ENCODE peak calls at places on chromosomes 13 and 19, in four cellular contexts. One of them, this sample, is unnamed.

GRCh38 chr19:13015361-13016231 is 20.3 kb downstream of the NFIX start:
- DNase-seq in kidney: no peak
- DNase-seq in stomach: no peak
- DNase-seq in dorsolateral prefrontal cortex: no peak
- DNase-seq in this sample: no peak

GRCh38 chr13:66689628-66690027 is 540.5 kb downstream of the PCDH9 start:
- DNase-seq in stomach: no peak
- DNase-seq in dorsolateral prefrontal cortex: no peak
- DNase-seq in kidney: no peak
- DNase-seq in this sample: no peak

GRCh38 chr19:9909251-9909650 is 27.1 kb downstream of the OLFM2 start:
- DNase-seq in stomach: no peak
- DNase-seq in kidney: no peak
- DNase-seq in dorsolateral prefrontal cortex: no peak
- DNase-seq in this sample: no peak

GRCh38 chr19:45919678-45920077 is 5.1 kb upstream of the NANOS2 start:
- DNase-seq in kidney: no peak
- DNase-seq in stomach: no peak
- DNase-seq in dorsolateral prefrontal cortex: no peak
- DNase-seq in this sample: no peak

GRCh38 chr13:41001695-41002094 is 17.4 kb downstream of the ELF1 start:
- DNase-seq in kidney: no peak
- DNase-seq in stomach: no peak
- DNase-seq in dorsolateral prefrontal cortex: no peak
- DNase-seq in this sample: no peak

GRCh38 chr13:41458187-41458938 is 1.0 kb downstream of the RGCC start:
- DNase-seq in kidney: peak
- DNase-seq in dorsolateral prefrontal cortex: no peak
- DNase-seq in stomach: peak
- DNase-seq in this sample: no peak

GRCh38 chr19:43594710-43595604 is 977 bp downstream of the IRGQ start:
- DNase-seq in dorsolateral prefrontal cortex: no peak
- DNase-seq in kidney: peak
- DNase-seq in stomach: peak
- DNase-seq in this sample: no peak

GRCh38 chr13:109784590-109785140 is 1.7 kb downstream of the IRS2 start:
- DNase-seq in dorsolateral prefrontal cortex: peak
- DNase-seq in kidney: peak
- DNase-seq in stomach: peak
- DNase-seq in this sample: no peak

GRCh38 chr19:16821081-16821480 is 8.1 kb upstream of the SIN3B start:
- DNase-seq in stomach: no peak
- DNase-seq in kidney: no peak
- DNase-seq in dorsolateral prefrontal cortex: no peak
- DNase-seq in this sample: no peak

DNA sequence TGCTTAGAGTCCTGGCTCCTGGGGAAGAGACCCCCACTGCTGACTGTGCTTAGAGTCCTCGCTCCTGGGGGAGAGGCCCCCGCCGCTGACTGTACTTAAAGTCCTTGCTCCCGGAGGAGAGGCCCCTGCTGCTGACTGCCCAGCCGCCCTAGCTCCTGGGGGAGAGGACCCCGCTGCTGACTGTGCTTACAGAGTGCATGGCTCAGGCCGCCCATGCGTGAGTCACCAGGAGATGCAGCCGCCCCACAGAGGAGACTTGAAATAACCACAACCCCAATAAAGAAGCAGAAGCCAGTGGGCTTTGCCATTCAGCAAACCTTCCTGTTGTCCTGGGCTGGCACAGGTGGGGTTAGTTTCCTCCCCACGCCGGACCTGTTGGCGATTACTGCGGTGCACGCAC is 79.2 kb upstream of the C13orf46 start:
- DNase-seq in dorsolateral prefrontal cortex: no peak
- DNase-seq in kidney: peak
- DNase-seq in stomach: no peak
- DNase-seq in this sample: no peak
- H3K4me3 ChIP-seq in dorsolateral prefrontal cortex: no peak
- H3K4me3 ChIP-seq in kidney: no peak
- H3K4me3 ChIP-seq in stomach: no peak
- H3K4me3 ChIP-seq in this sample: no peak

DNA sequence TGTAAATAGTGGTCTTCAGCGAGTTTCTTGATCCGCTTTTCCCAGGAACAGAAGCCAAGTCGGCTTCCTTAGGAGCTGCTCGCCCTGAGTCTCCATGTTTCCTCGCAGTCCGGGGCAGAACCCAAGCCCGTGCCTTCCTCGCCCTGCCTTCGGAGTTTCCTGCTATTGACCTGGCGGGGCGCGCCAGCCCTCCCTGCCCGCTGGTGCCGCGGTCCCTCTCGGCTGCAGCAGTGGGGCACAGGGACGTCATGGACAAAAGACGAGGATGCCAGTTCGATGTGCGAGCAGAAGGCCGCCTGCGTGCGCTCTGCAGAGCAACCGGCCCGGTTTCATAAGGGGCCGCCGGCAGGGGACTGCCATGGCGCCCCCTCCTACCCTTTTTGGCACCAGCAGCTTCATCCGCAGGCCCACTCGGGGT is 156.6 kb downstream of the TM9SF2 start:
- DNase-seq in stomach: peak
- DNase-seq in kidney: no peak
- DNase-seq in dorsolateral prefrontal cortex: peak
- DNase-seq in this sample: no peak
- TF ChIP-seq CTCF in stomach: no peak
- TF ChIP-seq CTCF in kidney: no peak
- TF ChIP-seq CTCF in dorsolateral prefrontal cortex: no peak
- TF ChIP-seq CTCF in this sample: no peak

DNA sequence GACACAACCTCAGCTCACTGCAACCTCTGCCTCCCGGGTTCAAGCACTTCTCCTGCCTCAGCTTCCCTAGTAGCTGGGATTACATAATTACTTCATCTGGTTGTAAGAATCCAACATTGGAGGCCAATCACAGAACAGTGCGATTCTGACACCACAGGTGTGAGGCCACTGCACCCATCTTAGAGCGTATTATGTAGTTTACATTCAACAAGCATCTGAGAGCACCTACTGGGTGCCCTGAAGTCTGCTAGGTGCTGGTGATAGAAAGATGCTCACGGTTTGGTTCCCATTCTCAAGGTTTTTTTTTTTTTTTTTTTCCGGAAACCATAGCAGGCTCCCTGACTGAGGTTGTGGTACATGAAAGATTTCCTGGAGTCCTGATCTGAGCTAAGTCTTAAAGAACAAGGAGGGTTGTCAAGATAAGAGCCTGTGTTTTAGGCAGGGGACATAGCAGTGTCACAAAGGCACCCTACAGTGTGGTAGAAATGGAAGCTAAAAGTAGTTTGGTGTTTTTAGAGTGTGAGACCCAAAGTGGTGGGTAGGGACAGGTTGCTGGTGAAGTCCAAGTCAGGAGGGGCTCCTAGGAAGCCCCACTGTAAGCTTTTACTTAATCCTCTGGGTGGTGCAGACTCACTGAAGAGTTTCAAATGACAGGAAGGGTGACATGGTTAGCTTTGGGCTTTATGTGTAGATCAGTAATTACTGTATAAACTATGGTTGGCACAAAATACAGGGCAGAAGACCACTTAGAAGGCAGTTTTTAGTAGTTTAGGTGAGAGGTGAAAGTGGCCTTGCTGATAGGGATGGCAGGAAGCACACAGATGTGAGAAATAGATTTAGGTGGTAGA is 15.2 kb downstream of the SAE1 start:
- DNase-seq in stomach: no peak
- DNase-seq in dorsolateral prefrontal cortex: no peak
- DNase-seq in kidney: no peak
- DNase-seq in this sample: no peak
- H3K4me3 ChIP-seq in stomach: no peak
- H3K4me3 ChIP-seq in dorsolateral prefrontal cortex: no peak
- H3K4me3 ChIP-seq in kidney: no peak
- H3K4me3 ChIP-seq in this sample: no peak

DNA sequence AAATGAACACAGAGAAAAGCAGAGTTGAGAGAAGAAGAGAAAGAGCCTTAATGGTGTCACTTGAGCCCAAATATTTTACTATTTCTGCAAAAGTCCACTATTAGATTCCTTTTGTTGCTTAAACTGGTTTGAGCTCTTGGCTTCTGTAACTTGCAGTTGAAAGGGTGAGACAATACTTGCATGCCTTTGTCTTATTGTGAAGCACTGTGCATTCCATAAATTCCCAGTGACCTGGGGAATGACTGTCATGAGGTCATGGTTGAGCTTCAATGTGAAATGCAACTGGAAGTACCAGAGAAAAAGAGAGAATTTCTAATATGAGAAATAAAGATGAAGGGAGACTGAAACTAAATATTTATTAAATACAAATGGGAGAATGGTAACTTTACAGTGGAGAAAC is 310.9 kb downstream of the TDRD3 start:
- DNase-seq in kidney: no peak
- DNase-seq in dorsolateral prefrontal cortex: no peak
- DNase-seq in stomach: no peak
- DNase-seq in this sample: no peak
- TF ChIP-seq CTCF in kidney: no peak
- TF ChIP-seq CTCF in dorsolateral prefrontal cortex: no peak
- TF ChIP-seq CTCF in stomach: no peak
- TF ChIP-seq CTCF in this sample: no peak

GRCh38 chr19:35870798-35871197 is 2.4 kb downstream of the APLP1 start:
- DNase-seq in kidney: no peak
- DNase-seq in dorsolateral prefrontal cortex: no peak
- DNase-seq in stomach: no peak
- DNase-seq in this sample: no peak
- H3K4me3 ChIP-seq in kidney: no peak
- H3K4me3 ChIP-seq in dorsolateral prefrontal cortex: no peak
- H3K4me3 ChIP-seq in stomach: no peak
- H3K4me3 ChIP-seq in this sample: no peak

GRCh38 chr13:59176775-59177174 is 987.0 kb downstream of the DIAPH3 start:
- DNase-seq in kidney: no peak
- DNase-seq in dorsolateral prefrontal cortex: no peak
- DNase-seq in stomach: no peak
- DNase-seq in this sample: no peak
- TF ChIP-seq CTCF in kidney: no peak
- TF ChIP-seq CTCF in dorsolateral prefrontal cortex: no peak
- TF ChIP-seq CTCF in stomach: no peak
- TF ChIP-seq CTCF in this sample: peak

GRCh38 chr19:4264812-4265211 is 14.3 kb upstream of the SHD start:
- DNase-seq in stomach: no peak
- DNase-seq in dorsolateral prefrontal cortex: no peak
- DNase-seq in kidney: no peak
- DNase-seq in this sample: no peak

GRCh38 chr19:4266253-4267000 is 12.6 kb upstream of the SHD start:
- DNase-seq in stomach: no peak
- DNase-seq in dorsolateral prefrontal cortex: no peak
- DNase-seq in kidney: no peak
- DNase-seq in this sample: no peak

GRCh38 chr19:4267901-4268815 is 10.9 kb upstream of the SHD start:
- DNase-seq in kidney: no peak
- DNase-seq in stomach: peak
- DNase-seq in dorsolateral prefrontal cortex: no peak
- DNase-seq in this sample: peak

GRCh38 chr19:4268816-4269430 is 10.1 kb upstream of the SHD start:
- DNase-seq in stomach: no peak
- DNase-seq in dorsolateral prefrontal cortex: no peak
- DNase-seq in kidney: no peak
- DNase-seq in this sample: no peak

GRCh38 chr19:4267101-4267900 is 11.8 kb upstream of the SHD start:
- DNase-seq in kidney: peak
- DNase-seq in dorsolateral prefrontal cortex: peak
- DNase-seq in stomach: peak
- DNase-seq in this sample: no peak
- H3K4me3 ChIP-seq in kidney: no peak
- H3K4me3 ChIP-seq in dorsolateral prefrontal cortex: no peak
- H3K4me3 ChIP-seq in stomach: no peak
- H3K4me3 ChIP-seq in this sample: no peak

GRCh38 chr19:5958074-5958850 is 19.7 kb downstream of the RANBP3 start:
- DNase-seq in stomach: no peak
- DNase-seq in dorsolateral prefrontal cortex: no peak
- DNase-seq in kidney: peak
- DNase-seq in this sample: no peak

GRCh38 chr19:5955638-5955935 is 22.4 kb downstream of the RANBP3 start:
- DNase-seq in kidney: no peak
- DNase-seq in stomach: no peak
- DNase-seq in dorsolateral prefrontal cortex: no peak
- DNase-seq in this sample: no peak

GRCh38 chr19:5956323-5956722 is 21.6 kb downstream of the RANBP3 start:
- DNase-seq in dorsolateral prefrontal cortex: no peak
- DNase-seq in stomach: no peak
- DNase-seq in kidney: no peak
- DNase-seq in this sample: no peak

GRCh38 chr19:5957132-5957531 is 20.8 kb downstream of the RANBP3 start:
- DNase-seq in stomach: no peak
- DNase-seq in kidney: peak
- DNase-seq in dorsolateral prefrontal cortex: no peak
- DNase-seq in this sample: no peak

DNA sequence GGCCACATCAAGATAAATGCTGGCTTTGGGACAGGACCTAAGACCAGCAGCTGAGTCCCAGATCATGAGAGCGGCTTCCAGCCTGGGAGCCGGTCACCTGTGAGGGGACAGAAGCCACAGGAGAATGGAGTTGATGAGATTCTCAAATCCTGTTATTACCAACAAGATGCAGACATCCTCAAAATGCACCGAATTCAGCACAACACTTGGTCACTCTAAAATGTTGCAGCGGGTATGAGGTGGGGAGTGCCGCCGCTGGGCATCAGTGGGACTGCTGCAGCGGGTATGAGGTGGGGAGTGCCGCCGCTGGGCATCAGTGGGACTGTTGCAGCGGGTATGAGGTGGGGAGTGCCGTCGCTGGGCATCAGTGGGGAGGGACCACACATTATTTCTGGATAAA is 21.2 kb downstream of the RANBP3 start:
- DNase-seq in dorsolateral prefrontal cortex: no peak
- DNase-seq in kidney: peak
- DNase-seq in stomach: no peak
- DNase-seq in this sample: no peak
- TF ChIP-seq CTCF in dorsolateral prefrontal cortex: no peak
- TF ChIP-seq CTCF in kidney: no peak
- TF ChIP-seq CTCF in stomach: no peak
- TF ChIP-seq CTCF in this sample: no peak

DNA sequence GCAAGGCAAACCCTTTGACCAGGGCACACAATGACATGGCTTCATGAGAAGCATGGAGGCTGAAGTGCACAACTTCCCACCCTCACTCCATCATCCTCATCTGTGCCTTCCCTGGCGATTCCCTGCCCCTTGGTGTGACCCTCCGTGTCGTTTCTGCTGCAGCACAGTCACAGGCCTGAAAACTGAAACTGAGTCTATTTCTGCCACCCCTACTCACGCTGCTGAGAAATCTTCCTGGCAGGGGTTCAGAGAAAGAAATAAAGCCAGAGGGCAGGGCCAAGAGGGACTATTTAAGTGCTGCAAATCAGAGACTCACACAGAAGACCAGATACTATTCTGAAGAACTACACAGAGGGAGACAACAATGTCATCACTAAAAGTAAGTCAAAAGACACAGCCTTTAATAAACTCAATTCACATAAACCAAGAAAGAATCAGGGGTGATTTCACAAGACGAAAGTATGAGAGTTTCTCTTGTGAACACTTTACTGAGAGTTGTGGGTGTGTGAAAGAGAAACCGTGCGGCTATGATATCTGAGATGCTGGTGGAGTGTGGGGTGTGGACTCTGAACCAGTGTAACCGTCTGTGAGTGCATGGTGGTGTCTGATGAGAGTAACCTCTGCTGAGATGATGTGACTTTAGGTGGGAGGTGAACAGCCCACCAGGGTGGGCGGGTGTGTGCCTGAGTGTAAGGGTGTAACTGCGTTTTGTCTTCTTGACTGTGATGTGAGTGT is 23.5 kb downstream of the LGALS16 start:
- DNase-seq in dorsolateral prefrontal cortex: no peak
- DNase-seq in stomach: no peak
- DNase-seq in kidney: no peak
- DNase-seq in this sample: no peak
- H3K4me3 ChIP-seq in dorsolateral prefrontal cortex: no peak
- H3K4me3 ChIP-seq in stomach: peak
- H3K4me3 ChIP-seq in kidney: no peak
- H3K4me3 ChIP-seq in this sample: no peak

This sample was measured in LNCaP clone FGC.